ENCODE peak calls at places on chromosomes 6 and 20, in six cellular contexts. O is heart right ventricle; E is adrenal gland; B is esophagus squamous epithelium; X is pancreas; U is CD8-positive, alpha-beta T cell. N is an unnamed sample. For H3K36me3 and H3K4me1, the result is how much of the 10 kb centered on the place peaks cover.

GRCh38 chr6:156645106-156645505 is 132.1 kb upstream of the ARID1B start:
- DNase-seq in B (no peak), E (no peak), U (no peak), X (no peak), O (no peak), N (no peak)

GRCh38 chr6:18162401-18162800 is 7.2 kb downstream of the KDM1B start:
- DNase-seq in O (no peak), B (no peak), E (no peak), U (no peak), X (no peak), N (no peak)

GRCh38 chr6:117072134-117072533 is 193.2 kb upstream of the VGLL2 start:
- DNase-seq in O (peak), B (no peak), U (no peak), E (no peak), X (no peak), N (no peak)

GRCh38 chr6:170266061-170266825 is 24.6 kb downstream of the DLL1 start:
- DNase-seq in B (no peak), O (no peak), U (no peak), X (peak), E (no peak), N (peak)

GRCh38 chr6:160190974-160191373 is 67.6 kb downstream of the SLC22A2 start:
- DNase-seq in X (no peak), B (no peak), O (no peak), U (no peak), E (no peak), N (no peak)

GRCh38 chr6:156767603-156768467 is 9.3 kb upstream of the ARID1B start:
- DNase-seq in E (no peak), B (no peak), U (no peak), O (no peak), X (no peak), N (no peak)

GRCh38 chr20:52800734-52801627 is 171.2 kb upstream of the TSHZ2 start:
- DNase-seq in E (no peak), U (no peak), X (no peak), B (no peak), O (no peak), N (no peak)

GRCh38 chr6:107329063-107329462 is 130.3 kb downstream of the PDSS2 start:
- DNase-seq in U (no peak), E (no peak), X (no peak), O (no peak), B (no peak), N (no peak)

GRCh38 chr20:21511850-21512633 is 1.8 kb downstream of the NKX2-2 start:
- DNase-seq in O (no peak), U (no peak), X (no peak), E (no peak), B (no peak), N (no peak)

GRCh38 chr6:99416226-99416625 is 8.9 kb downstream of the PNISR start:
- DNase-seq in U (no peak), X (no peak), E (no peak), B (no peak), O (no peak), N (no peak)

GRCh38 chr20:60469829-60470228 is 511.6 kb downstream of the CDH26 start:
- DNase-seq in O (no peak), X (no peak), E (no peak), B (no peak), U (no peak), N (no peak)

GRCh38 chr6:22194188-22194921 is 102.5 kb downstream of the PRL start:
- DNase-seq in E (no peak), B (no peak), O (no peak), U (no peak), X (no peak), N (no peak)

DNA sequence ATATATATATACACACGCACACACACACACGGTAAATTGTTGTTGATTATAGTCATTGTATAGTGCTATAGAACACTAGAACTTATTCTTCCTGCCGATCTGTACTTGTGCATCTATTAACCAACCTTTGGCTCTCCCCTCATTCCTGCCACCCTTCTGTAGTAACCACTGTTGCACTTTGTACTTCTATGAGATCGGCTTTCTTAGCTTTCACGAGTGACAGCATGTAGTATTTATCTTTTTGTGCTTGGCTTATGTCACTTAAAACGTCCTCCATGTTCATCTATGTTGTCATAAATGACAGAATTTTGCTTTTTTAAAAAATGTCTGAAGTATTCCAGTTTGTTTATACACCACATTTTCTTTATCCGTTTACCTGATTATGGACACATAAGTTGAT is 20.9 kb upstream of the DYNLRB1 start:
- DNase-seq in B (no peak), E (no peak), X (no peak), O (no peak), U (no peak), N (no peak)
- H3K36me3 ChIP-seq in B (half or more), E (under half), X (under half), O (under half), U (under half), N (under half)

DNA sequence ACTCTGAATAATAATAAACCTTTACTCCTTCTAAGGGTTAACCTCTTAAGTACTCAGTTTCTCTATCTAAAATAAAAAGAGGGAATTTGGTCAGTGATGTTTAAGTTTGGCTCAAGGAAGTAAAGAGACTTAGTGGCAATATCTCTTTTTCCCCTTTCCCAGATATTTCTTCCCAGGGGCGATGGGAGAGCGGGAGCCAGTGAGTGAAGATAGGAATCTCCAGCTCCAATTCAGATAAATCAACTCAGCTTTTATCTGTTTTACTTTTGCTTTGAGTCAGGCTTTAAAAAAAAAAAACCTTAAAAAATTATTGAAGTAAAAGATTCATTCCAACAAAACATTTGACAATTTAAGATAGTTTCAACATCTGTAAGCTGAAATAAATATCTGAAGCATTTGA is 45.4 kb upstream of the SNRPB2 start:
- DNase-seq in U (no peak), O (no peak), E (no peak), B (no peak), X (no peak), N (no peak)
- H3K4me1 ChIP-seq in U (under half), O (under half), E (under half), B (under half), X (under half), N (under half)

GRCh38 chr20:45487231-45487635 is 17.7 kb downstream of the WFDC2 start:
- DNase-seq in B (no peak), O (no peak), E (no peak), U (no peak), X (no peak), N (no peak)
- TF ChIP-seq CTCF in B (no peak), O (no peak), E (no peak), U (peak), X (no peak), N (peak)

GRCh38 chr20:4699216-4699615 is 22.5 kb upstream of the PRND start:
- DNase-seq in B (no peak), E (no peak), X (no peak), O (no peak), U (no peak), N (no peak)

GRCh38 chr20:4702562-4703280 is 19.0 kb upstream of the PRND start:
- DNase-seq in E (no peak), O (no peak), U (no peak), B (no peak), X (no peak), N (no peak)

GRCh38 chr20:4697874-4698221 is 23.9 kb upstream of the PRND start:
- DNase-seq in B (no peak), E (no peak), U (no peak), X (no peak), O (no peak), N (no peak)

GRCh38 chr20:4697189-4697873 is 24.4 kb upstream of the PRND start:
- DNase-seq in O (no peak), U (no peak), B (no peak), E (no peak), X (no peak), N (no peak)

GRCh38 chr20:4699957-4700356 is 21.8 kb upstream of the PRND start:
- DNase-seq in B (no peak), X (no peak), E (no peak), U (no peak), O (no peak), N (no peak)
- H3K36me3 ChIP-seq in B (under half), X (under half), E (under half), U (under half), O (under half), N (under half)

GRCh38 chr20:57587278-57587988 is 26.5 kb downstream of the PCK1 start:
- DNase-seq in O (no peak), X (no peak), U (no peak), B (no peak), E (no peak), N (no peak)

GRCh38 chr20:57585466-57586213 is 24.7 kb downstream of the PCK1 start:
- DNase-seq in U (no peak), O (no peak), E (no peak), X (no peak), B (no peak), N (no peak)

GRCh38 chr20:57586943-57587277 is 26.0 kb downstream of the PCK1 start:
- DNase-seq in U (no peak), X (no peak), B (no peak), O (no peak), E (no peak), N (no peak)

GRCh38 chr20:57584768-57585461 is 24.0 kb downstream of the PCK1 start:
- DNase-seq in U (no peak), E (no peak), O (no peak), X (no peak), B (no peak), N (no peak)

GRCh38 chr20:57586370-57586793 is 25.5 kb downstream of the PCK1 start:
- DNase-seq in U (no peak), B (no peak), O (no peak), X (no peak), E (no peak), N (peak)
- H3K4me1 ChIP-seq in U (under half), B (under half), O (under half), X (under half), E (under half), N (under half)

GRCh38 chr6:32950010-32950409 is 2.9 kb downstream of the HLA-DMA start:
- DNase-seq in X (no peak), B (no peak), O (no peak), E (no peak), U (no peak), N (no peak)

GRCh38 chr6:32949113-32949512 is 3.8 kb downstream of the HLA-DMA start:
- DNase-seq in E (no peak), B (no peak), X (no peak), O (no peak), U (no peak), N (no peak)

GRCh38 chr6:32952817-32953739 is at the start of gene HLA-DMA:
- DNase-seq in U (peak), B (peak), E (peak), X (peak), O (peak), N (peak)

GRCh38 chr6:32947552-32948465 is 5.1 kb downstream of the HLA-DMA start:
- DNase-seq in E (no peak), X (peak), U (peak), B (no peak), O (no peak), N (peak)

GRCh38 chr6:32950449-32950848 is 2.4 kb downstream of the HLA-DMA start:
- DNase-seq in X (no peak), E (no peak), O (no peak), U (no peak), B (no peak), N (no peak)
- TF ChIP-seq CTCF in X (no peak), E (no peak), O (no peak), U (no peak), B (no peak), N (no peak)

GRCh38 chr20:63205896-63206295 is 10.0 kb downstream of the YTHDF1 start:
- DNase-seq in O (no peak), X (no peak), U (no peak), E (no peak), B (no peak), N (no peak)
- H3K36me3 ChIP-seq in O (under half), X (under half), U (half or more), E (half or more), B (half or more), N (under half)

DNA sequence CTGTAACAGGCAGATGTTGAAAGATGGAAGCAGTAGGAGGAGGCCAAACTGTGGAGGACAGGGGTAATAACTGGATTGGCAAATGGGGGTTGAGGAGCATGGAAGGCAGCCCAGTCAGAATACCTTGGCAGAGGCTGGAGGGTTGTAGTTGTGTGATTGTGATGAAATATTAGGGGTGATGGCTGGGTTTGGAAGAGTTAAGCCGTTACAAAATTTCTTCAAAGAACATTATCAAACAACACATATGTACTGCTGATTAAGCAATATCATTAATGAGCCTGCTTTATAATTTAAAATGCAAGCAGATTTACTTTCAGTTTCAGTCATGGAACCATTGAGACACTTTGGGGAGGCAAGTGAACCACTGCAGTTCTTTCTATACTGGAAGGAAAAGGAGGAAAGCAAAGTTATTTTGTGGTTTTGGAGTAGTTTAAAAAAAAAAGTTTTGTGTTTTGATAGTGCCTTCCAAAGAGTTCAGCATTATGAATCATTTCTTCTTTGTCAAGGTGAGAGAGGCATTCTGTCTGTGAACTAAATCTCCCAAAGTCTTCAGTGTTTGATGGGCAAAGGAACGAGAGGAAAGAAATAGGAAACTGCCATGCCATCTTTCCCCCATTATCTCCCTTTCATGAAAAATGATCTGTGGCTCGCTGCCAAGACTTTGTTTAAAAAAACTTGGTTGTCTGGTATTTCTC is 20.7 kb downstream of the FOXO3 start:
- DNase-seq in O (no peak), X (no peak), U (no peak), B (no peak), E (peak), N (no peak)
- H3K4me1 ChIP-seq in O (half or more), X (half or more), U (under half), B (half or more), E (under half), N (half or more)